ENCODE peak calls at places on chromosomes 16 and 17, in seven cellular contexts. A is A673; Z is NCI-H1092 treated with DMSO at 0.1 percent for 48 hours; F is WERI-Rb-1; L is stimulated activated CD4-positive, alpha-beta T cell treated with anti-CD3 and anti-CD28 coated beads, TNF-alpha, amount 100 ng/mL, for 4 hours; S is stimulated activated CD8-positive, alpha-beta memory T cell treated with anti-CD3 and anti-CD28 coated beads, Interleukin-7, amount 100 ng/mL, for 48 hours; T is COLO829. H is an unnamed sample.

GRCh38 chr17:17439971-17440843 is 36.6 kb upstream of the MED9 start:
- DNase-seq in S (peak; percentile 31), Z (peak; percentile 97), L (peak; percentile 56), T (peak; percentile 37), A (peak; percentile 77), F (peak; percentile 78), H (peak; percentile 59)

GRCh38 chr17:1605681-1606351 is 22.8 kb downstream of the SLC43A2 start:
- DNase-seq in Z (no peak), F (no peak), T (no peak), S (no peak), A (no peak), L (no peak), H (no peak)

GRCh38 chr17:60630352-60630751 is 30.4 kb downstream of the PPM1D start:
- DNase-seq in L (no peak), S (no peak), Z (no peak), F (no peak), A (no peak), T (no peak), H (no peak)

GRCh38 chr17:68600881-68601564 is at the start of gene FAM20A:
- DNase-seq in F (peak; percentile 35), S (no peak), L (no peak), A (peak; percentile 18), T (no peak), Z (peak; percentile 61), H (no peak)

GRCh38 chr16:81590714-81591537 is 146.3 kb downstream of the CMIP start:
- DNase-seq in A (no peak), S (no peak), Z (peak; percentile 30), T (no peak), F (no peak), L (no peak), H (no peak)

GRCh38 chr16:2008631-2009301 is 855 bp downstream of the ZNF598 start:
- DNase-seq in Z (no peak), F (no peak), T (no peak), L (no peak), A (peak; percentile 58), S (no peak), H (no peak)

GRCh38 chr17:55116440-55116914 is 147.9 kb downstream of the STXBP4 start:
- DNase-seq in F (no peak), L (no peak), T (peak; percentile 6), Z (no peak), S (no peak), A (peak; percentile 24), H (no peak)

GRCh38 chr16:67734731-67735201 is 15.7 kb upstream of the GFOD2 start:
- DNase-seq in A (no peak), F (no peak), L (no peak), S (no peak), T (no peak), Z (no peak), H (no peak)

GRCh38 chr16:90019543-90020259 is 445 bp upstream of the DBNDD1 start:
- DNase-seq in A (peak; percentile 70), Z (peak; percentile 63), L (peak; percentile 24), S (no peak), T (no peak), F (no peak), H (peak; percentile 33)

H was measured in activated CD4-positive, CD25-positive, alpha-beta regulatory T cell.